ENCODE peak calls at places on chromosomes 4 and X, in ten cellular contexts. A is suprapubic skin, E is ovary, D is HCT116, T is right lobe of liver, X is Peyer's patch, H is prostate gland, Y is tibial nerve, P is body of pancreas, Z is stomach. M is an unnamed sample.
A peak's percentile ranks its signal among the peaks of the same experiment; 100 is the strongest.

GRCh38 chr4:141077611-141078225 is 55.6 kb downstream of the RNF150 start:
- DNase-seq in E (no peak), A (no peak), X (no peak), Y (no peak), T (no peak), P (no peak), D (no peak), H (no peak), Z (no peak), M (peak; percentile 14)

GRCh38 chrX:4787971-4788370 is 1074.5 kb upstream of the PRKX start:
- DNase-seq in E (no peak), P (no peak), Y (no peak), T (no peak), X (no peak), Z (no peak), A (no peak), H (no peak), D (no peak), M (no peak)

GRCh38 chr4:185566972-185567749 is 31.9 kb upstream of the PDLIM3 start:
- DNase-seq in T (no peak), H (peak; percentile 15), A (no peak), D (no peak), Z (no peak), E (peak; percentile 50), Y (peak; percentile 26), P (peak; percentile 42), X (no peak), M (peak; percentile 73)

GRCh38 chrX:81336455-81337144 is 134.7 kb downstream of the SH3BGRL start:
- DNase-seq in H (no peak), E (no peak), Y (no peak), P (no peak), Z (no peak), T (no peak), D (no peak), X (no peak), A (no peak), M (no peak)

GRCh38 chr4:169659736-169660670 is 39.6 kb downstream of the CLCN3 start:
- DNase-seq in Z (peak; percentile 79), Y (peak; percentile 70), D (peak; percentile 99), H (peak; percentile 94), T (peak; percentile 41), X (peak; percentile 89), A (peak; percentile 80), E (peak; percentile 61), P (peak; percentile 91), M (peak; percentile 75)

GRCh38 chrX:21747523-21747922 is 10.4 kb downstream of the SMPX start:
- DNase-seq in E (no peak), T (no peak), P (no peak), H (no peak), Z (no peak), A (no peak), D (no peak), X (no peak), Y (no peak), M (no peak)

GRCh38 chr4:152000518-152000917 is 239.7 kb upstream of the GATB start:
- DNase-seq in X (no peak), H (no peak), Z (no peak), E (no peak), A (no peak), T (no peak), Y (no peak), P (no peak), D (no peak), M (no peak)

GRCh38 chrX:40152173-40152705 is 54.5 kb upstream of the BCOR start:
- DNase-seq in Y (no peak), D (no peak), X (peak; percentile 63), H (peak; percentile 46), Z (peak; percentile 55), P (no peak), A (no peak), T (peak; percentile 56), E (no peak), M (no peak)

GRCh38 chr4:170025523-170026252 is 507 bp downstream of the MFAP3L start:
- DNase-seq in H (peak; percentile 8), D (no peak), T (peak; percentile 53), A (peak; percentile 69), X (peak; percentile 47), E (peak; percentile 37), P (peak; percentile 13), Y (peak; percentile 9), Z (no peak), M (peak; percentile 23)

GRCh38 chr4:13329963-13330362 is 154.2 kb downstream of the RAB28 start:
- DNase-seq in A (no peak), X (no peak), Y (no peak), H (no peak), Z (no peak), E (no peak), P (no peak), T (no peak), D (peak; percentile 27), M (no peak)

GRCh38 chr4:8906668-8906970 is 35.0 kb upstream of the HMX1 start:
- DNase-seq in H (no peak), D (no peak), T (no peak), P (peak; percentile 2), E (no peak), Z (no peak), A (peak; percentile 34), X (no peak), Y (no peak), M (no peak)

GRCh38 chr4:42401171-42401570 is 3.9 kb downstream of the SHISA3 start:
- DNase-seq in T (no peak), E (no peak), Z (no peak), A (no peak), X (no peak), Y (no peak), P (no peak), H (no peak), D (no peak), M (no peak)

GRCh38 chr4:159593651-159594050 is 490.8 kb downstream of the RAPGEF2 start:
- DNase-seq in X (no peak), T (no peak), A (no peak), P (no peak), D (no peak), Y (no peak), Z (no peak), H (no peak), E (no peak), M (no peak)

GRCh38 chrX:67614414-67614813 is 70.6 kb downstream of the AR start:
- DNase-seq in Z (no peak), H (no peak), E (no peak), P (no peak), D (no peak), T (no peak), A (no peak), X (no peak), Y (no peak), M (no peak)

GRCh38 chr4:83569967-83570366 is 34.1 kb downstream of the GPAT3 start:
- DNase-seq in Z (no peak), H (no peak), A (no peak), X (no peak), P (no peak), Y (no peak), D (no peak), E (no peak), T (no peak), M (no peak)

GRCh38 chr4:9384126-9384525 is 21.2 kb downstream of the USP17L30 start:
- DNase-seq in Y (no peak), A (no peak), P (no peak), X (no peak), H (no peak), E (no peak), Z (no peak), D (no peak), T (no peak), M (no peak)

GRCh38 chr4:142278171-142278570 is 567.9 kb downstream of the INPP4B start:
- DNase-seq in T (no peak), Z (no peak), P (no peak), D (no peak), A (no peak), Y (no peak), X (no peak), E (no peak), H (no peak), M (no peak)

GRCh38 chrX:113260474-113260873 is 419.8 kb upstream of the AMOT start:
- DNase-seq in T (no peak), D (peak; percentile 0), A (no peak), Y (no peak), E (no peak), P (no peak), H (no peak), X (no peak), Z (no peak), M (no peak)

GRCh38 chr4:85151786-85152185 is 185.3 kb upstream of the WDFY3 start:
- DNase-seq in A (no peak), Y (no peak), T (no peak), H (no peak), P (no peak), D (no peak), Z (no peak), E (no peak), X (no peak), M (no peak)

GRCh38 chrX:130878350-130879341 is 24.4 kb downstream of the ENOX2 start:
- DNase-seq in Y (no peak), Z (peak; percentile 68), E (no peak), X (no peak), T (peak; percentile 20), D (peak; percentile 23), H (peak; percentile 11), P (peak; percentile 74), A (no peak), M (peak; percentile 35)

GRCh38 chr4:2923141-2923551 is 40.1 kb downstream of the NOP14 start:
- DNase-seq in T (peak; percentile 6), H (no peak), A (peak; percentile 30), P (no peak), Y (no peak), Z (peak; percentile 25), D (no peak), E (no peak), X (no peak), M (no peak)

GRCh38 chrX:133958997-133959688 is 26.3 kb downstream of the GPC3 start:
- DNase-seq in X (no peak), H (no peak), A (no peak), Z (no peak), P (no peak), Y (no peak), D (no peak), E (no peak), T (no peak), M (no peak)
- TF ChIP-seq CTCF in X (peak; percentile 10), H (no peak), A (no peak), Z (no peak), P (no peak), Y (no peak), D (peak; percentile 21), E (peak; percentile 34), T (peak; percentile 38), M (no peak)

GRCh38 chr4:128831526-128832252 is 22.2 kb downstream of the JADE1 start:
- DNase-seq in T (no peak), P (no peak), D (no peak), X (no peak), A (no peak), H (no peak), E (no peak), Y (no peak), Z (no peak), M (no peak)
- H3K27me3 ChIP-seq in T (no peaks in the 10 kb centered on the region), P (no peaks in the 10 kb centered on the region), D (no peaks in the 10 kb centered on the region), X (no peaks in the 10 kb centered on the region), A (no peaks in the 10 kb centered on the region), H (no peaks in the 10 kb centered on the region), E (no peaks in the 10 kb centered on the region), Y (no peaks in the 10 kb centered on the region), Z (no peaks in the 10 kb centered on the region), M (no peaks in the 10 kb centered on the region)

GRCh38 chrX:55908685-55909212 is 191.2 kb downstream of the RRAGB start:
- DNase-seq in A (no peak), H (peak; percentile 4), D (no peak), Z (no peak), T (no peak), E (no peak), Y (no peak), P (no peak), X (peak; percentile 45), M (no peak)
- TF ChIP-seq POLR2A in A (no peak), H (no peak), D (no peak), Z (no peak), T (no peak), E (no peak), Y (no peak), P (no peak), X (no peak), M (no peak)

GRCh38 chr4:153763404-153763803 is 3.6 kb upstream of the RNF175 start:
- DNase-seq in Z (no peak), P (no peak), X (no peak), E (no peak), A (no peak), T (no peak), D (no peak), Y (no peak), H (no peak), M (no peak)
- TF ChIP-seq CTCF in Z (no peak), P (no peak), X (no peak), E (no peak), A (no peak), T (no peak), D (peak; percentile 27), Y (no peak), H (no peak), M (no peak)

M was measured in heart left ventricle.